ENCODE peak calls at places on chromosomes 4 and X, in nine cellular contexts. P is hepatocyte, B is body of pancreas, Q is cardiac muscle cell, H is IMR-90, W is left ventricle myocardium inferior, D is kidney, K is fibroblast of lung, E is upper lobe of right lung. N is an unnamed sample. For H3K9me3, the result is how much of the 10 kb centered on the place peaks cover.

GRCh38 chr4:38230121-38230728 is 270.0 kb downstream of the PTTG2 start:
- DNase-seq in P (peak), B (no peak), Q (no peak), H (no peak), W (no peak), D (no peak), K (no peak), E (no peak), N (no peak)

GRCh38 chrX:106973433-106974149 is 26.4 kb downstream of the MORC4 start:
- DNase-seq in P (no peak), B (no peak), Q (no peak), H (peak), W (no peak), D (no peak), K (no peak), E (no peak), N (no peak)

GRCh38 chr4:145619639-145619996 is 433 bp downstream of the MMAA start:
- DNase-seq in P (peak), B (peak), Q (peak), H (peak), W (no peak), D (peak), K (peak), E (no peak), N (no peak)

GRCh38 chr4:67130411-67130810 is 414.9 kb downstream of the CENPC start:
- DNase-seq in P (no peak), B (no peak), Q (no peak), H (no peak), W (no peak), D (no peak), K (peak), E (no peak), N (no peak)

GRCh38 chr4:1449833-1450741 is 43.8 kb upstream of the NKX1-1 start:
- DNase-seq in P (peak), B (no peak), Q (no peak), H (no peak), W (no peak), D (peak), K (no peak), E (no peak), N (no peak)

GRCh38 chr4:165877291-165877690 is 4.3 kb downstream of the TLL1 start:
- DNase-seq in P (no peak), B (no peak), Q (no peak), H (no peak), W (no peak), D (no peak), K (no peak), E (no peak), N (no peak)

GRCh38 chrX:103310592-103311400 is at the start of gene BEX2:
- DNase-seq in P (peak), B (peak), Q (peak), H (no peak), W (peak), D (peak), K (peak), E (peak), N (no peak)

GRCh38 chr4:27759621-27760020 is 899.0 kb downstream of the STIM2 start:
- DNase-seq in P (no peak), B (no peak), Q (no peak), H (no peak), W (no peak), D (no peak), K (no peak), E (no peak), N (no peak)

GRCh38 chrX:32448945-32449344 is 762.4 kb downstream of the DMD start:
- DNase-seq in P (no peak), B (no peak), Q (no peak), H (no peak), W (no peak), D (no peak), K (no peak), E (no peak), N (no peak)

GRCh38 chr4:110498420-110498819 is 22.5 kb downstream of the ENPEP start:
- DNase-seq in P (no peak), B (no peak), Q (no peak), H (no peak), W (no peak), D (peak), K (no peak), E (no peak), N (no peak)

GRCh38 chr4:107931775-107932321 is 499 bp downstream of the CYP2U1 start:
- DNase-seq in P (peak), B (no peak), Q (no peak), H (no peak), W (no peak), D (peak), K (peak), E (peak), N (no peak)

GRCh38 chrX:71664889-71665491 is 2.4 kb upstream of the LOC101059915 start:
- DNase-seq in P (no peak), B (no peak), Q (no peak), H (no peak), W (no peak), D (no peak), K (no peak), E (no peak), N (no peak)

GRCh38 chr4:169428376-169428775 is 157.6 kb upstream of the SH3RF1 start:
- DNase-seq in P (no peak), B (no peak), Q (no peak), H (no peak), W (no peak), D (no peak), K (no peak), E (no peak), N (no peak)

GRCh38 chr4:54971474-54971950 is 153.9 kb downstream of the KDR start:
- DNase-seq in P (peak), B (no peak), Q (peak), H (peak), W (no peak), D (no peak), K (peak), E (no peak), N (peak)

GRCh38 chrX:111095974-111096870 is at the start of gene PAK3:
- DNase-seq in P (peak), B (peak), Q (peak), H (peak), W (no peak), D (peak), K (peak), E (peak), N (peak)

GRCh38 chr4:41638203-41638602 is 100.2 kb downstream of the LIMCH1 start:
- DNase-seq in P (no peak), B (no peak), Q (no peak), H (no peak), W (no peak), D (no peak), K (no peak), E (no peak), N (no peak)

GRCh38 chr4:41635441-41635840 is 97.5 kb downstream of the LIMCH1 start:
- DNase-seq in P (no peak), B (no peak), Q (no peak), H (no peak), W (no peak), D (no peak), K (no peak), E (no peak), N (no peak)

GRCh38 chr4:41639291-41639690 is 101.3 kb downstream of the LIMCH1 start:
- DNase-seq in P (no peak), B (no peak), Q (no peak), H (no peak), W (no peak), D (no peak), K (no peak), E (no peak), N (no peak)

GRCh38 chr4:41640905-41641304 is 102.9 kb downstream of the LIMCH1 start:
- DNase-seq in P (no peak), B (no peak), Q (no peak), H (no peak), W (no peak), D (no peak), K (no peak), E (no peak), N (no peak)

DNA sequence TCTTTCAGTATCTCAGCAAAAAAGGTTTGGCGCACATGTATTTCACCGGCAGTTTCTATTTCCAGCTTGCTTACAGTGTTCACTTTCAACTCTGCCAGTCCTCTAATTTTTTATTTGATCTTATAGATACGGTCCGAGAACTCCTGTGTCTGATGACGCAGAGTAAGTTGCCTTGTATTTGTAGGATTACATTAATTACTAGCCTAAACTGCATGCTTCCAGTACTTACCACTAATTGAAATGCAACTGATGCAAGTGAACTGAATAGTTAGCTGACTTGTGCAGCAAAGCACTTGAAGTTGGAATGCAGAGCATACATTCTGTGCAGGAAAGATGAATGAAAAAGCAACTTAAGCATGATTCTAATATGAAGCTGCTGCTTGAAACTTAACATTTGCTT is 100.8 kb downstream of the LIMCH1 start:
- DNase-seq in P (no peak), B (no peak), Q (peak), H (no peak), W (no peak), D (no peak), K (no peak), E (no peak), N (no peak)
- H3K4me3 ChIP-seq in P (no peak), B (no peak), Q (no peak), H (no peak), W (no peak), D (no peak), K (no peak), E (no peak), N (no peak)

DNA sequence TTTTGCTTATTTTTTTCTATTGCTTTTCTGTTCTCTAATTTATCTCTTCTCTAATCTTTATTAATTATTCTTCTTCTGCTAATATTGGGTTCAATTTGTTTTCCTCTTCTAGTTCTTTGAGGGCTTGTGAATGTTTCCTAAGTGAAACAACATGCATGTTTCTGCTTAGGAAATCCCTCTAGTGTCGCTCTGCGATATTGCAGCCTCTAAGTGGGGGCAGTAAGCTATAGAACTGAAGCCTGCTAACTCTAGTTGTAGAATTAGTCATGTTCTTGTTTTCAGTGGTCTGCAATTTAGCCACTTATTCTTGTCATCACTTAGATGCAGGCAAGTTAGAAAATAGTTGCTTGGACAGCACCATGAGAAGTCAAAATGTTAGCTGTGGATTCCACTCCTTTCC is 222.6 kb downstream of the SPIN4 start:
- DNase-seq in P (no peak), B (peak), Q (no peak), H (peak), W (no peak), D (no peak), K (peak), E (no peak), N (no peak)
- TF ChIP-seq CTCF in P (peak), B (no peak), Q (no peak), H (peak), W (peak), D (peak), K (peak), E (peak), N (peak)

DNA sequence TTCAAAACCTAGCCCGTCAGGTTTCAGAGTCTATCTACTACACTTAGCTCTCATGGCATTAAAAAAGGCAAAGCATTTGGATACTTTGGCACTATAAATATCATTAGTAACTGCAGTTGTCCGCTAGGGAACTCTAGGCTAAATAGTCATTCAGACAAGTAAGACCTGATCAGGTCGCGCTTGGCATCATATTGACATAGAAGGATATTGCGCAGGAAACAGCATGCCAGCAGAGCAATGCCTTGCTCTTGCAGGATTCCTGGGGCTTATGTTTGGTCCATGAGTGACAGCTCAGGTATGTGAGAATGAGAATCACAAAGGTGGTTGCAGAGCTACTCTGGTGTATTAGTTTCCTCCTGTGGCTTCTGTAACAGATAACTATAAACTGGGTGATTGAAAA is 62.7 kb downstream of the KDM6A start:
- DNase-seq in P (no peak), B (no peak), Q (no peak), H (no peak), W (no peak), D (no peak), K (no peak), E (no peak), N (no peak)
- H3K9me3 ChIP-seq in P (under half), B (under half), Q (under half), H (under half), W (under half), D (under half), K (under half), E (under half), N (under half)

GRCh38 chr4:140237616-140238352 is 83.8 kb upstream of the MAML3 start:
- DNase-seq in P (peak), B (peak), Q (peak), H (peak), W (peak), D (peak), K (peak), E (peak), N (peak)
- H3K4me3 ChIP-seq in P (no peak), B (no peak), Q (no peak), H (no peak), W (peak), D (no peak), K (peak), E (peak), N (peak)

DNA sequence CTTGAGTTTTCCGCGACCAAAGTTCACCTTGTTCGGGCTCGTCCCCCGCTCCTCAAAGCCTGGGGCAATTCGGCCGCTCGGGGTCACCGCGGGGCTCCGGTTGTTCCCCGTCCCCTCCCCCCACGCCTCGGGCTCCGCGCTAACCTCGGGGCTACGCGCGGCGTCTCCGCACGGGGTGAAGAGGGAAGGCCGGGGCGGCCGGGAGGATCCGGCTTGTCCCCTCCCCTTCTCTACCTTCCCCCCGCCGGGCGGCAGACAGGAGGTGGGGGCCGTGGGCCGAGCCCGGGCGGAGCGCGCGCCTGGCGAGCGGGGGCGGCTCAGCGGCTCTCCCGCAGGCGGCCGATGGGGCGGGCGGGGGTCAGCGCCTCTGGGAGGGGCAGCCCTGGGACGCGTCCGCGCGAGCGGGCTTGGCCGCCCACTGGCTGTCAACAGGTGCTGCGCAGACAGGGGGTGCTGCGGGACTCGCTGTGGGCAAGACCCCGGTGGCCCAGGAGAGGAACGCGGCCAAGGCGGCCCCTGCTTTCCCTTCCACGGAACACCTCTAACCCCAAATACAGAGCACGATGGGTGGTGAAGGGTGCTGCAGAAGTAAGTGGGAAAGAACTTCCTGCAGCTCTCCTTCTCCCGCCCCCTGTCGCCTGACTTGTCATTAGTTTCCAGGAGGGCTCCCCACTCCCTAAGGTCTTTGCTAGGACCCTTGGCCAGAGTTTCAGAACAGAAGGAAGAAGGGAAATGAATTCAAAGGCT is at the start of gene PDGFC:
- DNase-seq in P (peak), B (peak), Q (peak), H (peak), W (peak), D (peak), K (peak), E (peak), N (no peak)
- TF ChIP-seq CTCF in P (peak), B (peak), Q (peak), H (peak), W (peak), D (peak), K (peak), E (peak), N (peak)

GRCh38 chr4:76325072-76325471 is 18.5 kb downstream of the STBD1 start:
- DNase-seq in P (no peak), B (no peak), Q (no peak), H (no peak), W (no peak), D (no peak), K (no peak), E (no peak), N (no peak)
- H3K9me3 ChIP-seq in P (under half), B (under half), Q (under half), H (under half), W (under half), D (under half), K (under half), E (under half), N (under half)

GRCh38 chr4:152644130-152644529 is 35.7 kb downstream of the TMEM154 start:
- DNase-seq in P (no peak), B (no peak), Q (no peak), H (no peak), W (no peak), D (no peak), K (no peak), E (no peak), N (no peak)
- H3K4me3 ChIP-seq in P (no peak), B (no peak), Q (no peak), H (no peak), W (no peak), D (no peak), K (no peak), E (no peak), N (no peak)

DNA sequence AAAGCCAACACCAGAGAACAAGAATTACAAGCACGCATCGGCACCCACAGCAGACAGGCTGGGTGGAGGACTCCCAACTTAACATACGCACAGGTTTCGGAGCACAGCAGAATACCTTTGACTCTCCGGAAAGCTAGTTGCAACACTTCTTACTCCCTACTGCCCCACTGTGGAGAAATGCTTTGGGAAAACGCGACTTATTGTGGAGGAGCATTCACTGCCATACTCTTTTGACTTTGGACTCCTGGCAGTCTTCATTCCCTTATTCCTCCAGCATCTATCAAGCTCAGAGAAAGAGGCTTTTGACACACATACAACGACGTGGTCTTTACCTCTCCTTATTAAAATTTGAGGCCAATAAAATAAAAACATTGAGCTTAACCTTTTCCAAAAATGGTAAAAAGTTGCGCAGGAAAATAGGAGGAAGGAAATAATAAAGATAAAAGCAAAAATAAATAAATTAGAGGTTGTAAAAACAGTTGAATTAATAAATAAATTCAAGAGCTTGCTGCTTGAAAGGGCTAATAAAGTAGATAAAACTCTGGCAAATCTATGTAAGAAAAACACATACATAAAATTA is 41.4 kb upstream of the GPC3 start:
- DNase-seq in P (peak), B (peak), Q (peak), H (peak), W (no peak), D (no peak), K (peak), E (no peak), N (no peak)
- TF ChIP-seq CTCF in P (peak), B (peak), Q (peak), H (peak), W (peak), D (peak), K (peak), E (peak), N (peak)

GRCh38 chr4:19748911-19749473 is 502.7 kb upstream of the SLIT2 start:
- DNase-seq in P (no peak), B (no peak), Q (no peak), H (peak), W (no peak), D (peak), K (peak), E (no peak), N (no peak)

GRCh38 chr4:19748470-19748869 is 503.2 kb upstream of the SLIT2 start:
- DNase-seq in P (no peak), B (peak), Q (no peak), H (peak), W (peak), D (peak), K (peak), E (no peak), N (peak)

GRCh38 chr4:19756661-19757060 is 495.0 kb upstream of the SLIT2 start:
- DNase-seq in P (no peak), B (no peak), Q (no peak), H (no peak), W (no peak), D (no peak), K (no peak), E (no peak), N (no peak)

DNA sequence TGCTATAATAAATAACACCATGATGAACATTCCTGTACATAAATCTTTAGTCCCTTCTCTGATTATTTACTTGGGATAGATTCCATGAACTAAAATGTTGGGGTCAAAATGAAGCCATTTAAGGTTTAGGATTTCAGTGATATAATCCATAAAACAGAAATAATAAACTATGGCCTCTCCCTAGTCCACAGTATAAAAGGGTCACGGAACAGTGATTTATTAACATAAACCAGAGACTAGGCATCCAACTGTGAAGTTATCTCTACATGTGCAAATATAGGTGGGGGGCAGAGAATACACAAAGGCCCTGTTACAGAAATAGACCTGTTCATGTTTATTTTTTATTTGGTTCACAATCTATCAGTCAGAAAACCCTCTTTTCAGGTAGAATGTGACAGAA is 499.1 kb upstream of the SLIT2 start:
- DNase-seq in P (no peak), B (no peak), Q (no peak), H (no peak), W (no peak), D (no peak), K (no peak), E (no peak), N (no peak)
- H3K9me3 ChIP-seq in P (under half), B (under half), Q (under half), H (under half), W (under half), D (under half), K (under half), E (under half), N (under half)

GRCh38 chr4:99572527-99573240 is 1.9 kb upstream of the MTTP start:
- DNase-seq in P (no peak), B (no peak), Q (no peak), H (peak), W (no peak), D (no peak), K (no peak), E (no peak), N (no peak)
- H3K4me3 ChIP-seq in P (no peak), B (no peak), Q (no peak), H (no peak), W (no peak), D (no peak), K (no peak), E (no peak), N (no peak)

N was measured in AG04450.